ENCODE peak calls at places on chromosome X, in nine cellular contexts. V is mammary epithelial cell, O is neural progenitor cell, I is cardiac muscle cell, L is mesendoderm, T is BE2C, R is spleen, H is left lung, A is heart right ventricle. X is an unnamed sample.

GRCh38 chrX:118729043-118729652 is 1.7 kb downstream of the IL13RA1 start:
- DNase-seq in V (no peak), O (no peak), I (no peak), L (no peak), T (no peak), R (no peak), H (no peak), A (no peak), X (no peak)

GRCh38 chrX:101206471-101206870 is 13.1 kb upstream of the DRP2 start:
- DNase-seq in V (peak; percentile 32), O (peak; percentile 9), I (peak; percentile 59), L (peak; percentile 42), T (no peak), R (no peak), H (no peak), A (no peak), X (no peak)

GRCh38 chrX:7330551-7330950 is 182.6 kb upstream of the PUDP start:
- DNase-seq in V (no peak), O (no peak), I (peak; percentile 0), L (no peak), T (no peak), R (no peak), H (no peak), A (no peak), X (no peak)

GRCh38 chrX:120603707-120604358 is at the start of gene MCTS1:
- DNase-seq in V (peak; percentile 94), O (peak; percentile 89), I (peak; percentile 97), L (peak; percentile 98), T (peak; percentile 84), R (peak; percentile 92), H (peak; percentile 90), A (peak; percentile 84), X (peak; percentile 73)

GRCh38 chrX:106940068-106940467 is 19.9 kb downstream of the CLDN2 start:
- DNase-seq in V (no peak), O (no peak), I (no peak), L (no peak), T (no peak), R (no peak), H (no peak), A (no peak), X (no peak)

GRCh38 chrX:22748093-22748999 is 251.4 kb upstream of the DDX53 start:
- DNase-seq in V (peak; percentile 25), O (peak; percentile 68), I (peak; percentile 57), L (peak; percentile 46), T (peak; percentile 50), R (no peak), H (no peak), A (peak; percentile 21), X (no peak)

GRCh38 chrX:17854521-17854920 is 6.6 kb downstream of the RAI2 start:
- DNase-seq in V (no peak), O (no peak), I (no peak), L (no peak), T (no peak), R (no peak), H (no peak), A (no peak), X (no peak)

GRCh38 chrX:120512627-120513026 is 43.5 kb upstream of the LAMP2 start:
- DNase-seq in V (no peak), O (no peak), I (no peak), L (no peak), T (no peak), R (no peak), H (no peak), A (no peak), X (no peak)

GRCh38 chrX:29661290-29661689 is 554.1 kb upstream of the MAGEB2 start:
- DNase-seq in V (peak; percentile 31), O (no peak), I (peak; percentile 58), L (no peak), T (no peak), R (no peak), H (no peak), A (no peak), X (no peak)

GRCh38 chrX:52363247-52363883 is 5.5 kb upstream of the XAGE2 start:
- DNase-seq in V (no peak), O (peak; percentile 5), I (peak; percentile 10), L (peak; percentile 63), T (peak; percentile 22), R (no peak), H (no peak), A (no peak), X (no peak)

GRCh38 chrX:130282151-130282550 is 13.5 kb upstream of the ZNF280C start:
- DNase-seq in V (no peak), O (no peak), I (no peak), L (no peak), T (no peak), R (no peak), H (no peak), A (no peak), X (no peak)

GRCh38 chrX:29666361-29666760 is 549.0 kb upstream of the MAGEB2 start:
- DNase-seq in V (no peak), O (no peak), I (no peak), L (no peak), T (no peak), R (no peak), H (no peak), A (no peak), X (no peak)

GRCh38 chrX:11792461-11793421 is 34.7 kb downstream of the MSL3 start:
- DNase-seq in V (no peak), O (no peak), I (peak; percentile 7), L (no peak), T (no peak), R (no peak), H (peak; percentile 39), A (peak; percentile 3), X (no peak)

GRCh38 chrX:80388206-80388605 is 32.0 kb upstream of the TENT5D start:
- DNase-seq in V (no peak), O (no peak), I (no peak), L (no peak), T (no peak), R (no peak), H (no peak), A (no peak), X (no peak)

DNA sequence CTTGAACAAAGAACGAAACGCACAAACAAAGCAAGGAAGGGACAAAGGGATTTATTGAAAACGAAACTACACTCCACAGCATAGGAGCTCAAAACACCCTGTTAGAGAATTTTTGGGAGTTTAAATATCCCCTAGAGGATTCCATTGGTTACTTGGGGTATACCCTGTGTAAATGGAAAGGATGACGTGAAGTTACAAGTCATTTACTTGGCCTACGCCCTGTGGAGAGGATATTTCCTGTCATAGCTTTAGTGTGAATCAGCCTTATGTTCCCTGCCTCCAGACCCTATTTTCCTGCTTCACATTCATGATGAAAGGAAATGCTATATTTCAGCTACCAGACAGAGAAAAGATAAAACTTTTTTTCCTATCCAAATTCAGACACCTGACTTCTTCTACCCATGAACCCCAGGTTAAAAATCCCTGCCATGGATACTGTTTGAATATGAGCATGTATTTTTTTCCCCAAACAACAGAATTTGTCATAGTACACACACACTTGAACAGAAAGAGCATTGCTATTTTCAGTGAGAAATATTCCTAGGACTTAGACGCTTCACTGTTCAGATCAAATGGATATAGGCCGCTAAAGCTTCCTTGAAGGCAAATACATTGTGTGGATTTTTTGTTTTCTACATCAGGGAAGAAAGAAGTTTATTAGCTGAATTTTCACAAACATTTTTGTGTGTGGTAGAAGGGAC is 20.4 kb downstream of the PIN4 start:
- DNase-seq in V (peak; percentile 51), O (no peak), I (peak; percentile 68), L (peak; percentile 64), T (no peak), R (no peak), H (no peak), A (no peak), X (no peak)
- H3K4me3 ChIP-seq in V (no peak overlapping the region), O (no peak overlapping the region), I (no peak overlapping the region), L (no peak overlapping the region), T (no peak overlapping the region), R (no peak overlapping the region), H (no peak overlapping the region), A (no peak overlapping the region), X (no peak overlapping the region)

GRCh38 chrX:141183000-141183399 is 6.1 kb upstream of the LDOC1 start:
- DNase-seq in V (no peak), O (no peak), I (no peak), L (no peak), T (no peak), R (no peak), H (no peak), A (no peak), X (no peak)
- H3K4me1 ChIP-seq in V (no peaks in the 10 kb centered on the region), O (no peaks in the 10 kb centered on the region), I (no peaks in the 10 kb centered on the region), L (no peaks in the 10 kb centered on the region), T (no peaks in the 10 kb centered on the region), R (no peaks in the 10 kb centered on the region), H (no peaks in the 10 kb centered on the region), A (no peaks in the 10 kb centered on the region), X (no peaks in the 10 kb centered on the region)

DNA sequence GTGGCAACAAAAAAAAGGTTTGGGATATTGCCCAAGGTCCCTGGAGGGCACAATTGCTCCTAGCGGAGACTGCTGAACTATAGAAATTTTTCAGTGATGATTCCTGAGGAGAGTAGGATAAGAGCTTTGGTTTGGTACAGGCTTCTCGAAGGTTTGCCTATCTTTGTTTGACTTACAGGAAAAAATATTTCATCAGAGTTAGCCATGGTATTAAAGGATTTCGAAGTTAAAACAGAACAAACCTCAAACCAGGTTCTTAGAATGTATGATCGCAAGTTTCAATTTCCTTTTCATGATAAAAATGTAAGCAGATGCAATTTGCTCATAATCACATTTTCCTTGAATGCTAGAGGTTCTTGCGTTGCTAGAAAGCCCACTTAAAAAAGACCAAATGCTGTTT is 1.7 kb downstream of the EGFL6 start:
- DNase-seq in V (no peak), O (no peak), I (peak; percentile 10), L (no peak), T (no peak), R (no peak), H (no peak), A (no peak), X (no peak)
- H3K27me3 ChIP-seq in V (peaks cover 33% of the 10 kb centered on the region), O (peaks cover 57% of the 10 kb centered on the region), I (peaks cover 57% of the 10 kb centered on the region), L (peaks cover 14% of the 10 kb centered on the region), T (peaks cover 26% of the 10 kb centered on the region), R (peaks cover 16% of the 10 kb centered on the region), H (peaks cover 41% of the 10 kb centered on the region), A (peaks cover 11% of the 10 kb centered on the region), X (peaks cover 28% of the 10 kb centered on the region)

GRCh38 chrX:155768036-155768769 is 112.9 kb upstream of the VAMP7 start:
- DNase-seq in V (peak; percentile 48), O (no peak), I (peak; percentile 54), L (peak; percentile 17), T (no peak), R (peak; percentile 54), H (no peak), A (no peak), X (no peak)

GRCh38 chrX:155766321-155766720 is 114.8 kb upstream of the VAMP7 start:
- DNase-seq in V (no peak), O (no peak), I (no peak), L (peak; percentile 52), T (no peak), R (no peak), H (no peak), A (no peak), X (no peak)

DNA sequence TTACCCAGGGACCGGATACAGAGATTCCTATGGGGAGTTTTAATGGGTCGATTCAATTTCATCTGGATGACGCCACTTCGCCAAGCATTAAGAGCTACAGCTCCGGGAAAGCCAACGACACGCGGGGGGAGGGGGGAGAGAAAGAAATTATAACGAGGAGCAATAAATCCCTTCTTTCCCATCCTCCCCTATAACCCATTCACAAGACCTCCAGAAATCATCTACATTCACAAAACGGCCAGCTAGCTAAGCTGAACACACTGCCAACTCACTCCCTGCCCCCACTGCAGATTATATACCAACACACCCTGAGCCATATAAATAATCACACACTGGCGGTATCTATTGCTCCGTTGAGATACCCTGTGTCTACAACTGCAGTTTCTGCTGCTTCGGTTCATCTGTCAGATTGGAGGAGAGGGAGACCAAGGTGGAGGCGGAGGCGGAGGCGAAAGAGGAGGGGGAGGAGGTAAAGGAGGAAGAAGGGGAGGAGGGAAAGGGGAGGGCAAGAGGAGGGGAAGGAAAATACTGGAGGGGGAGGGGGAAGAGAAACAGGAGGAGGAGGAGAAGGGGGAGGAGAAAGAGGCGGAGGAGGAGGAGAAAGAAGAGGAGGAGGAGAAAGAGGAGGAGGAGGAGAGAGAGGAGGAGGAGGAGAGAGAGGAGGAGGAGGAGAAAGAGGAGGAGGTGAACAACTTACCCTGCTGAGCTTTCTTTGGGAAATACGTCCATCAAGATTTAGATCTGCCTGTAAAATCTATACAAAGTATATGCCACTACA is 113.9 kb upstream of the VAMP7 start:
- DNase-seq in V (peak; percentile 80), O (peak; percentile 76), I (peak; percentile 87), L (peak; percentile 94), T (no peak), R (no peak), H (peak; percentile 47), A (peak; percentile 73), X (peak; percentile 23)
- H3K4me3 ChIP-seq in V (peak overlapping the region; percentile 52), O (peak overlapping the region; percentile 55), I (peak overlapping the region; percentile 28), L (peak overlapping the region; percentile 22), T (peak overlapping the region; percentile 36), R (peak overlapping the region; percentile 33), H (peak overlapping the region; percentile 16), A (peak overlapping the region; percentile 57), X (peak overlapping the region; percentile 63)

X was measured in left ventricle myocardium inferior.